ENCODE peak calls at places on chromosomes 13 and 19, in ten cellular contexts. R is left lung; L is CD8-positive, alpha-beta T cell; Z is mucosa of descending colon; U is heart right ventricle; I is lower lobe of right lung; A is AG10803; F is Peyer's patch; N is neural crest cell; W is ovary. O is an unnamed sample.

GRCh38 chr19:43471091-43471490 is 5.7 kb upstream of the LYPD3 start:
- DNase-seq in W (no peak), F (no peak), R (no peak), I (no peak), L (no peak), N (no peak), A (no peak), U (no peak), Z (no peak), O (no peak)

GRCh38 chr13:36131215-36131930 is at the start of gene DCLK1:
- DNase-seq in L (no peak), A (peak; percentile 6), U (peak; percentile 79), F (peak; percentile 54), Z (peak; percentile 45), W (peak; percentile 78), R (peak; percentile 82), N (peak; percentile 60), I (peak; percentile 51), O (peak; percentile 90)

GRCh38 chr13:21671793-21672680 is 1.2 kb downstream of the FGF9 start:
- DNase-seq in Z (peak; percentile 37), L (no peak), N (no peak), R (no peak), U (no peak), I (no peak), F (no peak), W (no peak), A (no peak), O (no peak)

GRCh38 chr19:29687244-29687896 is 22.1 kb downstream of the PLEKHF1 start:
- DNase-seq in I (no peak), F (no peak), R (peak; percentile 65), U (no peak), Z (no peak), N (no peak), L (no peak), W (no peak), A (peak; percentile 99), O (no peak)

GRCh38 chr13:113744197-113745000 is 14.6 kb upstream of the TMEM255B start:
- DNase-seq in U (no peak), A (no peak), Z (peak; percentile 55), I (peak; percentile 38), F (peak; percentile 53), R (peak; percentile 46), L (no peak), W (no peak), N (no peak), O (peak; percentile 68)

GRCh38 chr13:26423634-26424033 is 133.8 kb upstream of the WASF3 start:
- DNase-seq in W (no peak), F (no peak), Z (no peak), N (no peak), U (peak; percentile 41), L (no peak), I (no peak), A (peak; percentile 65), R (no peak), O (no peak)

GRCh38 chr13:98976338-98976737 is 1.5 kb downstream of the DOCK9 start:
- DNase-seq in R (no peak), U (no peak), W (no peak), N (no peak), Z (no peak), A (peak; percentile 87), L (no peak), F (no peak), I (no peak), O (no peak)

GRCh38 chr19:45477713-45478453 is 10.1 kb downstream of the FOSB start:
- DNase-seq in Z (no peak), R (no peak), W (no peak), A (peak; percentile 4), N (no peak), F (no peak), U (no peak), L (no peak), I (no peak), O (no peak)

GRCh38 chr13:48819889-48820288 is 155.8 kb upstream of the FNDC3A start:
- DNase-seq in Z (no peak), R (no peak), U (no peak), L (no peak), A (no peak), I (no peak), N (no peak), W (no peak), F (no peak), O (no peak)

GRCh38 chr19:1651061-1651547 is 1.3 kb downstream of the TCF3 start:
- DNase-seq in I (no peak), F (no peak), Z (peak; percentile 61), N (peak; percentile 49), A (peak; percentile 12), W (peak; percentile 38), U (no peak), L (peak; percentile 77), R (peak; percentile 71), O (no peak)

GRCh38 chr13:106680796-106681482 is 113.0 kb upstream of the ARGLU1 start:
- DNase-seq in W (no peak), U (peak; percentile 23), N (peak; percentile 51), F (no peak), L (no peak), Z (no peak), R (no peak), I (no peak), A (no peak), O (no peak)

GRCh38 chr13:105956891-105957290 is 578.6 kb downstream of the EFNB2 start:
- DNase-seq in W (no peak), I (no peak), A (no peak), L (no peak), R (no peak), N (no peak), U (no peak), F (no peak), Z (no peak), O (no peak)

DNA sequence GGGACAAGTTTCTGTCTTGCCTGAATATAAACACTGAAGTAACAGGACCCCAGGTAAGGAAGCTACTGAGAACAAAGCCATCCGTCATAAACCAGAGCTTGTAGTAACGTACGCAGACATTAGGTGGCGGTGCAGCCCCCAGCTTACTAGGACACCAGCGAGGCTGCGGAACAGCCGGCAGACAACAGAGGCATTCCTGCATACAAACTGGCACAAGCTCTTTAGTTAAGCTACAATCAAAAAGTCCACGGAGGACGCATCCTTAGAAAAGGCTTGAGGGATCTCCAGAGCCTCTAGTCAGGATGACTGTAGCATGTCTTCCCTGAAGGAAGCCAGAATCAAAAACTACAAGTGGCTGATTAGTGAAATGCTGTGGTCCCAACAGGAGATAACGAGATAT is 26.2 kb downstream of the ZNF160 start:
- DNase-seq in I (no peak), U (peak; percentile 55), L (no peak), Z (no peak), F (no peak), W (no peak), R (no peak), N (peak; percentile 66), A (peak; percentile 15), O (no peak)
- TF ChIP-seq CTCF in I (peak; percentile 68), U (peak; percentile 64), L (no peak), Z (no peak), F (peak; percentile 15), W (peak; percentile 30), R (peak; percentile 49), N (peak; percentile 83), A (peak; percentile 46), O (peak; percentile 77)

DNA sequence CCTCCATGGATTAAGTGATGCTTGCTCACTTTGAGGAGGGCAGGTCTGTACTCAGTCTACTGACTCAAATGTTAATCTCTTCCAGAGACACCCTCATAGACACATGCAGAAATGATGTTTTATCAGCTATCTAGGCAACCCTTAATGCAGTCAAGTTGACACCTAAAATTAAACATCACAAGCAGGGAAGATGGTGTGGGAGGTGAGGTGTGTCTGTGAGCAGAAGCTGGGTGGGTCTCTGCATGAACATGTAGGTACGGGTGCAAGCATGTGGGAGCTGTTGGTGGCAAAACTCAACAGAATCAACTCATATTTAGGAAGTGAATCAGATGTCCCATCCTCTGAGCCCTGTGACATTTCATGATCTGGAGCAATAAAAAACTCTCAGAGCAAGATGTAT is 249.2 kb upstream of the SGCG start:
- DNase-seq in A (no peak), W (no peak), F (no peak), U (no peak), L (no peak), Z (no peak), N (no peak), R (no peak), I (no peak), O (no peak)
- TF ChIP-seq CTCF in A (no peak), W (no peak), F (no peak), U (no peak), L (no peak), Z (no peak), N (no peak), R (no peak), I (no peak), O (no peak)

GRCh38 chr13:43874512-43875092 is 4.9 kb downstream of the CCDC122 start:
- DNase-seq in N (no peak), Z (no peak), W (no peak), I (no peak), A (peak; percentile 45), R (no peak), F (no peak), L (no peak), U (no peak), O (no peak)
- TF ChIP-seq CTCF in N (peak; percentile 75), Z (peak; percentile 47), W (peak; percentile 35), I (peak; percentile 61), A (peak; percentile 64), R (peak; percentile 68), F (peak; percentile 67), L (peak; percentile 89), U (peak; percentile 30), O (peak; percentile 90)

GRCh38 chr19:11792942-11793341 is 5.4 kb upstream of the ZNF491 start:
- DNase-seq in L (no peak), U (no peak), W (no peak), F (no peak), N (no peak), A (no peak), Z (no peak), I (no peak), R (no peak), O (no peak)

GRCh38 chr19:11797491-11797890 is 832 bp upstream of the ZNF491 start:
- DNase-seq in U (peak; percentile 83), R (peak; percentile 87), L (peak; percentile 84), I (peak; percentile 87), N (peak; percentile 76), A (peak; percentile 90), F (peak; percentile 87), Z (peak; percentile 90), W (peak; percentile 86), O (no peak)

DNA sequence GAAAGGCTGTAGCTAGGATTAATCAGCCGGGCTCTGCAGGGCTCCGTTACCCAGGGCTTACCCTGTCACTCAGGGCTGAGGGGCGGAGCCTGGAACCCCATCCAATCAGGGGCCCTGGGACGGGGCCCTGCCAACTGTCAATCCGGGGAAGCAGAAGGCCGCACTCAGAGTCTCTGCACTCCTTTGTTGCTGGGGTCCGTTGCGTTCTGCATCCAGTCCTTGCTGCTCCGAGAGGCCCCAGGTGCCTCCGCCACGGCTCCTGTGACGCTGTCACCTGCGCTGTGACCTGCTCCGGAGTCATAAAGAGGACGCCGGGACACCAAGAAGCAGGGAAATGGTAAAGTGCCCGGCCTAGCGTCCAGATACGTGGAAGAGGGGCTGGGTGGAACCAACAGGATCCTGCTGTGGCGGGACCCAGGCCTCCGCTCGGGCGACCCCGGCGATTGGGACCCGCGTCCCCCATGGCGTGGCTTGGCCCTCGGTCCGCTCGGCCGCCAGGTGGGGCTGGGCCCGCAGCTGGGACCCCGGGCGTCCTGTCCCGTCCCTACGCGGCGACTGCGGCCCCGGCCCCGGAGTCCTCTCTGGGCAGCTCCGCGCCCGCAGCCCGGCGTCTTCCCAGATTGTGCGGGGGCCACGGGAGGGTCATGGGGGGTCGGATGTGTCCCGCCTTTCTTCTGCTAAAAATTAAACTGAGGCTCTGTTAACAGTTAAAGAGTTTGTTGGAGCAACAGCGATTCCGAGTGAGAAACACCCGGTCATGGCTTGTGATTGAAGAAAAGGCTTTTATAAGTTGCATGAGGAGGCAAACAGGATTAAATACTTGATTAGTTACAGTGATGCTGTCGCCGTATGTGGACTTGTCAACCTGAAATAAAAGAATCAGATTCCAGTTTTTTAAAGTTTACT is at the start of gene ZNF491:
- DNase-seq in F (peak; percentile 94), W (peak; percentile 92), L (peak; percentile 87), R (peak; percentile 97), A (peak; percentile 80), N (peak; percentile 88), Z (peak; percentile 93), I (peak; percentile 96), U (peak; percentile 92), O (peak; percentile 97)
- TF ChIP-seq CTCF in F (peak; percentile 6), W (no peak), L (peak; percentile 23), R (peak; percentile 7), A (no peak), N (peak; percentile 61), Z (no peak), I (peak; percentile 38), U (no peak), O (peak; percentile 77)

O was measured in chondrocyte.